ENCODE peak calls at places on chromosomes 6 and 20, in four cellular contexts. L is IMR-90, N is H9, T is H1. F is an unnamed sample.

GRCh38 chr20:25984933-25985332 is 288.3 kb upstream of the ZNF337 start:
- DNase-seq in T (no peak), L (peak), N (no peak), F (no peak)

GRCh38 chr6:154277578-154278128 is 79.0 kb downstream of the IPCEF1 start:
- DNase-seq in L (no peak), T (no peak), N (no peak), F (no peak)

GRCh38 chr20:46563170-46563847 is 12.9 kb upstream of the OCSTAMP start:
- DNase-seq in N (peak), T (no peak), L (no peak), F (peak)

GRCh38 chr6:89951574-89952360 is 57.5 kb downstream of the GJA10 start:
- DNase-seq in T (peak), N (peak), L (peak), F (peak)

GRCh38 chr6:137927777-137928218 is 60.7 kb downstream of the TNFAIP3 start:
- DNase-seq in L (peak), N (no peak), T (no peak), F (peak)

GRCh38 chr6:1771324-1771723 is 161.6 kb downstream of the FOXC1 start:
- DNase-seq in T (no peak), N (no peak), L (peak), F (no peak)

GRCh38 chr20:26167499-26167898 is 470.8 kb upstream of the ZNF337 start:
- DNase-seq in T (no peak), L (peak), N (no peak), F (no peak)

GRCh38 chr6:14309516-14309915 is 191.9 kb downstream of the CD83 start:
- DNase-seq in T (no peak), L (no peak), N (no peak), F (no peak)

GRCh38 chr20:36149469-36149868 is 5.1 kb upstream of the EPB41L1 start:
- DNase-seq in N (no peak), L (no peak), T (no peak), F (no peak)

GRCh38 chr6:135962731-135963130 is 111.2 kb downstream of the PDE7B start:
- DNase-seq in L (peak), T (no peak), N (no peak), F (no peak)

GRCh38 chr6:25042599-25042936 is 106.8 kb upstream of the RIPOR2 start:
- DNase-seq in T (no peak), L (no peak), N (no peak), F (no peak)

GRCh38 chr6:166029506-166029905 is 138.1 kb downstream of the TBXT start:
- DNase-seq in T (no peak), N (no peak), L (peak), F (no peak)

GRCh38 chr6:137799950-137800568 is 67.0 kb upstream of the TNFAIP3 start:
- DNase-seq in N (peak), T (no peak), L (peak), F (peak)

GRCh38 chr6:37130704-37131103 is 39.2 kb upstream of the PIM1 start:
- DNase-seq in L (peak), T (no peak), N (no peak), F (no peak)

GRCh38 chr6:25404693-25405169 is 125.6 kb downstream of the CARMIL1 start:
- DNase-seq in T (no peak), N (no peak), L (no peak), F (no peak)

GRCh38 chr6:86193821-86194220 is 551.1 kb upstream of the SYNCRIP start:
- DNase-seq in N (no peak), L (no peak), T (no peak), F (no peak)

GRCh38 chr6:168139121-168139520 is 60.1 kb upstream of the FRMD1 start:
- DNase-seq in T (no peak), N (no peak), L (no peak), F (no peak)

GRCh38 chr6:7468382-7469081 is 72.9 kb upstream of the DSP start:
- DNase-seq in N (no peak), T (no peak), L (peak), F (peak)

GRCh38 chr20:25058051-25058796 is at the start of gene ACSS1:
- DNase-seq in T (no peak), N (peak), L (peak), F (no peak)

GRCh38 chr20:33791959-33792597 is 19.1 kb upstream of the CHMP4B start:
- DNase-seq in T (peak), N (peak), L (peak), F (peak)

GRCh38 chr20:24742989-24743388 is 206.1 kb upstream of the CST7 start:
- DNase-seq in L (no peak), T (no peak), N (no peak), F (no peak)

GRCh38 chr6:6942826-6943225 is 164.9 kb upstream of the RREB1 start:
- DNase-seq in L (peak), T (no peak), N (no peak), F (no peak)

GRCh38 chr6:111259089-111259831 is 172.0 kb downstream of the SLC16A10 start:
- DNase-seq in N (peak), L (peak), T (peak), F (peak)
- H2BK120ac ChIP-seq in N (no peak), L (peak), T (no peak), F (no peak)

DNA sequence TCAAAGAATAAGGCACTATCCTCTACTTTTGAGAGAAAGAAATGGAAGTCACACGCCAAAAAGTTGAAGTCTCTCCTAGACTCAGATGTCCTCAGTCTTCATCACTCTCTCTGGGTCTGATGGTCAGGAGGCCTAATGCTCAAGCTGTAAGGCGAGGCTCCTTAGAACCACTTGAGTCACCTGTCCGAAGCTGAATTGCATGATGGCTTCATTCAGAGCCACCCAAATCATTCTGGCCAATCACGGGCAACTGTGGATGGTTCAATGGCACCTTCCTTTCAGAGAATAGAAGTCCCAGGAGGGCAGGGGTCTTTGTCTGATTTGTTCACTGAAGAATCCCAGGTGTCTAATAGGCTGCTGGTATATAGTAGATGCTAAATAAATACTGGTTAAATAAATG is 69.4 kb upstream of the RNF24 start:
- DNase-seq in N (no peak), T (no peak), L (no peak), F (no peak)
- H3K4me2 ChIP-seq in N (no peak), T (no peak), L (no peak), F (no peak)

GRCh38 chr6:99236010-99236409 is 113.5 kb downstream of the FAXC start:
- DNase-seq in T (no peak), L (no peak), N (no peak), F (no peak)
- H4K5ac ChIP-seq in T (no peak), L (no peak), N (no peak), F (no peak)

DNA sequence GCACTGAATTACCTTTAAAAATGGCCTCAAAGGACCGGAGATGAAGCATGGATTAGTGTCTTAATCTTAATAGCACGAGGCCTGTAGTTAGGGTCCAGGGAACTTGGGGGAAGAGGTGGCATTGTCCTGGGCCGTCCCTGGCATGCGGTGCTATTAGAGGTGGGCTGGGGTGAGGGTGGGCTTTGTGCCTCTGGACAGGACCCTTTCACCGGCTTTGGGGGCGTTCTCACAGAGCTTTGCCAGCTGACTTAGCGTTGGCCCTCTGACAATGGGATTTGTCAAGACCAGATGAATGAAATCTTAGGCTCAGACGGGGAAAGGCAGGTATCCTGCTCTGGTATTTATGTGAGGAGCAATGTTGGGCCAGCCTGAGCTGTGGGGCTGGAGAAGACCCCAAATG is 59.6 kb downstream of the ERMARD start:
- DNase-seq in L (no peak), N (peak), T (no peak), F (no peak)
- H2BK120ac ChIP-seq in L (no peak), N (no peak), T (no peak), F (no peak)

GRCh38 chr6:71388846-71389543 is 100.4 kb downstream of the OGFRL1 start:
- DNase-seq in T (no peak), N (no peak), L (no peak), F (no peak)
- H3K4me2 ChIP-seq in T (no peak), N (no peak), L (no peak), F (no peak)

GRCh38 chr6:75794351-75794846 is 45.4 kb downstream of the MYO6 start:
- DNase-seq in T (no peak), N (no peak), L (no peak), F (no peak)

GRCh38 chr6:75794954-75795739 is 46.1 kb downstream of the MYO6 start:
- DNase-seq in N (no peak), L (peak), T (no peak), F (no peak)

GRCh38 chr6:75800133-75800532 is 51.1 kb downstream of the MYO6 start:
- DNase-seq in L (no peak), T (no peak), N (no peak), F (no peak)

GRCh38 chr6:75800708-75801505 is 51.9 kb downstream of the MYO6 start:
- DNase-seq in L (no peak), N (no peak), T (no peak), F (no peak)

DNA sequence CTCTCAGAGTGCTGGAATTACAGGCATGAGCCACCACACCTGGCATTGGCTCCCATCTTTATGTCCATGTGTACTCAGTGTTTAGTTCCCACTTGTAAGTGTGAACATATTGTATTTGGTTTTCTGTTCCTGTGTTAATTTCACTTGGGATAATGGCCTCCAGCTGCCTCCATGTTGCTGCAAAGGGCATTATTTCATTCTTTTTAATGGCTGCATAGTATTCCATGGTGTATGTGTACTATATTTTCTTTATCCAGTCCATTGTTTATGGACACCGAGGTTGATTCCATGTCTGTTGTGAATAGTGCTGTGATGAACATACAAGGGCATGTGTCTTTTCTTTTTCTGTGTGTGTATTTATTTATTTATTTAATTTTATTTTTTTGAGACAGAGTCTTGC is 47.7 kb downstream of the MYO6 start:
- DNase-seq in L (no peak), N (no peak), T (no peak), F (no peak)
- H4K5ac ChIP-seq in L (no peak), N (no peak), T (no peak), F (no peak)

GRCh38 chr6:158558415-158559306 is 1.2 kb upstream of the TMEM181 start:
- DNase-seq in L (no peak), N (no peak), T (no peak), F (no peak)
- H2BK120ac ChIP-seq in L (no peak), N (no peak), T (no peak), F (no peak)